ENCODE peak calls at places on chromosomes 1 and 21, in seven cellular contexts. K is HFF-Myc; I is CD8-positive, alpha-beta memory T cell; D is astrocyte of the cerebellum; Q is uterus; G is transverse colon; B is heart left ventricle. F is an unnamed sample.

GRCh38 chr21:45502006-45502345 is 40.3 kb downstream of the SLC19A1 start:
- DNase-seq in K (no peak), I (no peak), D (no peak), Q (no peak), G (no peak), B (peak; percentile 15), F (no peak)

GRCh38 chr1:25245809-25246599 is 1.2 kb downstream of the RSRP1 start:
- DNase-seq in K (no peak), I (no peak), D (no peak), Q (no peak), G (peak; percentile 48), B (no peak), F (peak; percentile 38)

GRCh38 chr1:984476-984814 is 2.6 kb upstream of the PERM1 start:
- DNase-seq in K (no peak), I (no peak), D (no peak), Q (no peak), G (no peak), B (no peak), F (no peak)

GRCh38 chr21:35053356-35054096 is 4.4 kb upstream of the RUNX1 start:
- DNase-seq in K (no peak), I (no peak), D (no peak), Q (no peak), G (no peak), B (no peak), F (no peak)

GRCh38 chr1:32798191-32798590 is 19.0 kb downstream of the YARS1 start:
- DNase-seq in K (no peak), I (no peak), D (peak; percentile 70), Q (no peak), G (no peak), B (no peak), F (no peak)

GRCh38 chr1:37726191-37726590 is 33.9 kb downstream of the CDCA8 start:
- DNase-seq in K (no peak), I (no peak), D (no peak), Q (no peak), G (no peak), B (no peak), F (no peak)

GRCh38 chr1:222455188-222455879 is 92.6 kb downstream of the HHIPL2 start:
- DNase-seq in K (peak; percentile 56), I (peak; percentile 69), D (peak; percentile 76), Q (peak; percentile 79), G (peak; percentile 83), B (peak; percentile 85), F (peak; percentile 69)

GRCh38 chr1:214552174-214552608 is 789 bp upstream of the PTPN14 start:
- DNase-seq in K (peak; percentile 58), I (no peak), D (no peak), Q (peak; percentile 66), G (peak; percentile 65), B (peak; percentile 70), F (peak; percentile 79)

GRCh38 chr1:89611721-89612120 is 21.2 kb upstream of the LRRC8C start:
- DNase-seq in K (no peak), I (peak; percentile 50), D (no peak), Q (no peak), G (no peak), B (no peak), F (no peak)

GRCh38 chr1:26012862-26013261 is 8.7 kb upstream of the EXTL1 start:
- DNase-seq in K (no peak), I (no peak), D (no peak), Q (no peak), G (no peak), B (no peak), F (no peak)

GRCh38 chr1:244653439-244654283 is 735 bp downstream of the DESI2 start:
- DNase-seq in K (no peak), I (no peak), D (no peak), Q (no peak), G (peak; percentile 21), B (no peak), F (no peak)

GRCh38 chr1:246367046-246367445 is 140.0 kb downstream of the SMYD3 start:
- DNase-seq in K (no peak), I (no peak), D (no peak), Q (no peak), G (no peak), B (no peak), F (no peak)

GRCh38 chr1:56816909-56817308 is 2.3 kb downstream of the FYB2 start:
- DNase-seq in K (no peak), I (no peak), D (no peak), Q (no peak), G (no peak), B (no peak), F (no peak)

GRCh38 chr1:56817716-56818463 is 1.3 kb downstream of the FYB2 start:
- DNase-seq in K (no peak), I (no peak), D (no peak), Q (no peak), G (no peak), B (no peak), F (no peak)

GRCh38 chr1:56821462-56821797 is 2.2 kb upstream of the FYB2 start:
- DNase-seq in K (no peak), I (no peak), D (no peak), Q (no peak), G (no peak), B (no peak), F (no peak)

GRCh38 chr1:56820755-56821461 is 1.7 kb upstream of the FYB2 start:
- DNase-seq in K (peak; percentile 44), I (peak; percentile 6), D (peak; percentile 63), Q (peak; percentile 18), G (peak; percentile 86), B (peak; percentile 76), F (peak; percentile 90)

DNA sequence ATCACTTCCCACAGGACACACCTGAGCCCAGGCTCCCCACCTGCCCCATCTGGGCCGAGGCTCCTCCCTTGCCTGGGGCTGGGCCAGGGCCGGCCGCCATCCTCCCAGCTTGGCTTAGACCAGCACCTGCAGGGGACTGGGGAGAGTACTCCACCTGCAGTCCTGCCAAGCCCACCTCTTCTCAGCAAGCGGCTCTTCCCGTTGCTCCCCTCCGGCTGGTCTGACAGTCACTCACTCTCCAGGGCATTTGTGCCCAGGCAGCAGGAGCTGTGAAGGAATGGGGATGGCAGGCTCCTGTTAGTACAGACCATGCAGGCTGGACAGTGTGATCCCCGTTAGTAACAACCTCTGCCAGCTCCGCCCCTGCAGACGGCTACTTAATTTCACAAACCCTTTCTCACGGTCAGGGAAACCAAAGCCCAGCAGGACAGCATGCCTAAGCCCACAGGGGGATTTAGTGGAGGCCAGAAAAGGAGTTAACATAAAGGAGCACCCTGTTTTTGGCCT is at the start of gene FYB2:
- DNase-seq in K (no peak), I (no peak), D (peak; percentile 22), Q (no peak), G (peak; percentile 35), B (no peak), F (no peak)
- H3K4me3 ChIP-seq in K (no peak within 1 kb of the TSS), I (no peak within 1 kb of the TSS), D (no peak within 1 kb of the TSS), Q (no peak within 1 kb of the TSS), G (peak within 1 kb of the TSS; percentile 15), B (peak within 1 kb of the TSS; percentile 37), F (no peak within 1 kb of the TSS)

DNA sequence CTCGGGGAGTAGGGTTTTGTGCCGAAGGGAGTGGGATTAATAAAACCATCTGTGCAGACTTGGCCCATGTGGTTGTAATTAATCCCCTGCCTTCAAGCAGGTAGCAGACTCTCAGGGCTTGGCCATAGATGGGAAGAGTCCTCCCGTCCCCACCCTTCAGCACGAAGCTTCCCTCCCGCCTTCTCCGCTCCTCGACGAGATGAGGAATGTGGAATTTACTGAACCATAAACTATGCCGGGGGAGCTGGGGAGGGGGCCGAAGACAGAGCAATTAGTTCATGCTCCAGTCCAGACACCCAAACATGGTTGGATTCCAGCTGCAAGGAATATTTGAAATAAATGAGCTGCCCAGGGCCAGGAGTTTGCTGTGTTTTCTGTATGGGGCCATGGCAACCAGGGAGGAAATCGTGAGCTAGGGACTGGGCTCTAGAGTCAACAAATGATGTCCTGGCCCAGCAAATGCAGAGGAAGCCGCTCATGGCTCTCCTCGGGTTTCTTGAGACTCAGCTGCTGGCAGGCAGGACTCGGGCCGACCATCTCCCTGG is 78.8 kb downstream of the SPSB1 start:
- DNase-seq in K (peak; percentile 55), I (no peak), D (peak; percentile 76), Q (peak; percentile 85), G (peak; percentile 54), B (no peak), F (peak; percentile 54)
- H3K4me3 ChIP-seq in K (no peak overlapping the region), I (no peak overlapping the region), D (no peak overlapping the region), Q (no peak overlapping the region), G (no peak overlapping the region), B (no peak overlapping the region), F (no peak overlapping the region)

GRCh38 chr1:44676484-44677200 is 2.1 kb downstream of the ARMH1 start:
- DNase-seq in K (peak; percentile 61), I (no peak), D (no peak), Q (no peak), G (no peak), B (no peak), F (no peak)
- H3K4me3 ChIP-seq in K (no peak overlapping the region), I (no peak overlapping the region), D (no peak overlapping the region), Q (no peak overlapping the region), G (no peak overlapping the region), B (no peak overlapping the region), F (no peak overlapping the region)

GRCh38 chr1:153430166-153430553 is 13.8 kb downstream of the S100A7A start:
- DNase-seq in K (no peak), I (no peak), D (no peak), Q (no peak), G (no peak), B (no peak), F (no peak)
- H3K4me3 ChIP-seq in K (no peak overlapping the region), I (no peak overlapping the region), D (no peak overlapping the region), Q (no peak overlapping the region), G (no peak overlapping the region), B (no peak overlapping the region), F (no peak overlapping the region)

GRCh38 chr1:150320667-150320978 is 710 bp upstream of the PRPF3 start:
- DNase-seq in K (no peak), I (no peak), D (no peak), Q (no peak), G (no peak), B (no peak), F (no peak)
- H3K4me3 ChIP-seq in K (peak overlapping the region; percentile 96), I (peak overlapping the region; percentile 79), D (peak overlapping the region; percentile 96), Q (peak overlapping the region; percentile 79), G (peak overlapping the region; percentile 78), B (peak overlapping the region; percentile 55), F (peak overlapping the region; percentile 69)

DNA sequence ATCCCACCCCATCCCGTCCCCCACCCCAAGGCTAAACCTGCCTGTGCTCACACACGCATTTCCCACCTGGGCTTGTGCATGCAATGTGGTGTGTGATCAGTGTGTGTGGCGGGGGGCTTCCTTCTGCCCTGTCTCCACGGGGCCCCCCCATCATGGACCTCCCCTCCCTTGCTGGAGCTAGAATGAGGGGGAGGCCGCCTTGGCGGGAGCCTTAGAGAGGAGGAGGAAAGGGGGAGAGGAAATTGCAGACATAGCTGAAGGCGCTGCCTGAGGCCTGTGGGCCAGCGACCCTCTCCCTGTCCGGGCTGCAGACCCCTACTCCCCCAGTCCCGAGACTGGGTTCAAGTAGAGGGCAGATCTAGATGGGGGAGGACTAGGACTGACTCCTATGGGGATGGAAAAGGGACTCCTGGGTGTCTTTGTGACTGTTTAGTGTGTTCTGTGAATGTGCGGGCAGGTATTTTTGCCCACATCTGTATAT is 917 bp upstream of the EVA1B start:
- DNase-seq in K (no peak), I (no peak), D (no peak), Q (peak; percentile 39), G (no peak), B (no peak), F (no peak)
- H3K4me3 ChIP-seq in K (peak overlapping the region; percentile 76), I (peak overlapping the region; percentile 70), D (no peak overlapping the region), Q (peak overlapping the region; percentile 72), G (peak overlapping the region; percentile 72), B (peak overlapping the region; percentile 66), F (no peak overlapping the region)

DNA sequence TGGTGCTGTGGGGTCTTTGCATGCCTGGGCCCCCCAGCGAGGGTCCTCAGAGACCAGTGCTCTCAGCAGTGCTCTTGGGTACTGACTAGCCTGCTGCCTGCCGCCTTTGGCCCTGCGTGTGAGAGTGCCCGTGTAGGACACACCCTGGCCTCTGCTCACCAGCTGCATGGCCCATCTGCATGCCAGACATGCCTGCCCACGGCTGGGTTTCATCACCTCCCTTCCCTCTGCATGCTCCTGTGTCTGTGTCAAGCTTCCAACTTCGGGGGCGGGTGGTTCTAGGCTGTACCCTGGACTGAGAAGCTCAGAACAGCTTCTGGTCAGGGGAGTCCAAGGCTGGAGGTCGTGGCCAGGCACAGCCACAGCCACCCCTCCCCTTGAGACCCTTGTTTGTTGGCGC is 56.9 kb downstream of the PTPRF start:
- DNase-seq in K (no peak), I (no peak), D (no peak), Q (no peak), G (no peak), B (no peak), F (no peak)
- H3K4me3 ChIP-seq in K (no peak overlapping the region), I (no peak overlapping the region), D (no peak overlapping the region), Q (no peak overlapping the region), G (no peak overlapping the region), B (no peak overlapping the region), F (no peak overlapping the region)

F was measured in adrenal gland.